ENCODE peak calls at places on chromosomes 7 and 10, in five cellular contexts. A, T, I, C and B are unnamed samples.

GRCh38 chr10:4080225-4080624 is 295.2 kb upstream of the KLF6 start:
- DNase-seq in A (no peak), T (no peak), I (no peak), C (no peak), B (no peak)

GRCh38 chr10:132022241-132022640 is 40.5 kb upstream of the BNIP3 start:
- DNase-seq in A (no peak), T (no peak), I (no peak), C (no peak), B (no peak)

GRCh38 chr7:149494738-149495368 is 2.8 kb downstream of the ZNF746 start:
- DNase-seq in A (no peak), T (no peak), I (no peak), C (peak), B (no peak)

GRCh38 chr7:46705416-46706255 is 784.6 kb upstream of the IGFBP3 start:
- DNase-seq in A (no peak), T (no peak), I (peak), C (no peak), B (no peak)

GRCh38 chr10:117460846-117461765 is 81.4 kb upstream of the EMX2 start:
- DNase-seq in A (no peak), T (no peak), I (no peak), C (peak), B (no peak)

GRCh38 chr7:123622660-123623386 is 21.2 kb downstream of the ASB15 start:
- DNase-seq in A (peak), T (no peak), I (no peak), C (no peak), B (no peak)

GRCh38 chr10:122192142-122192541 is 79.0 kb upstream of the BTBD16 start:
- DNase-seq in A (no peak), T (no peak), I (no peak), C (no peak), B (peak)

GRCh38 chr10:26797340-26797739 is 63.4 kb downstream of the ABI1 start:
- DNase-seq in A (no peak), T (no peak), I (no peak), C (no peak), B (no peak)

GRCh38 chr7:67343566-67343965 is 346.9 kb downstream of the TYW1 start:
- DNase-seq in A (no peak), T (no peak), I (no peak), C (no peak), B (no peak)

GRCh38 chr10:131250454-131251145 is 60.9 kb downstream of the TCERG1L start:
- DNase-seq in A (no peak), T (no peak), I (no peak), C (no peak), B (no peak)

GRCh38 chr7:126667742-126668366 is 584.9 kb downstream of the GRM8 start:
- DNase-seq in A (no peak), T (no peak), I (no peak), C (no peak), B (no peak)

GRCh38 chr10:99709480-99710229 is 22.3 kb downstream of the COX15 start:
- DNase-seq in A (no peak), T (no peak), I (peak), C (peak), B (no peak)

GRCh38 chr7:26612742-26613141 is 251.6 kb downstream of the SKAP2 start:
- DNase-seq in A (no peak), T (no peak), I (no peak), C (no peak), B (no peak)

GRCh38 chr10:11505636-11506035 is 105.8 kb downstream of the USP6NL start:
- DNase-seq in A (no peak), T (no peak), I (no peak), C (no peak), B (no peak)